ENCODE peak calls at places on chromosomes 7 and 10, in seven cellular contexts. H is effector memory CD8-positive, alpha-beta T cell; O is aorta; T is right cardiac atrium; Y is activated T-helper 17 cell treated with anti-CD3 and anti-CD28 coated beads, Interleukin-2, amount 50 U/mL, for 72 hours; W is stimulated activated naive B cell treated with anti-CD40 and anti-IgM and Interleukin-4, amounts not matched to agents 10 μg/mL and 1 μg/mL and 100 μg/mL, for 72 hours; K is activated CD8-positive, alpha-beta memory T cell treated with anti-CD3 and anti-CD28 coated beads, Interleukin-2, amount 10 ng/mL, durations not matched to agents 7 days and 5 days. B is an unnamed sample.

GRCh38 chr10:124423813-124424212 is 5.1 kb upstream of the OAT start:
- ATAC-seq in T (no peak), Y (no peak), O (no peak), H (no peak), W (no peak), K (no peak), B (no peak)

GRCh38 chr10:122689146-122689807 is 10.4 kb downstream of the C10orf120 start:
- ATAC-seq in H (no peak), W (no peak), O (no peak), K (no peak), T (peak; percentile 65), Y (no peak), B (no peak)

GRCh38 chr7:88442417-88442816 is 135.7 kb upstream of the STEAP4 start:
- ATAC-seq in T (no peak), Y (no peak), H (no peak), O (no peak), K (no peak), W (no peak), B (no peak)

GRCh38 chr7:36208997-36209813 is 56.2 kb downstream of the EEPD1 start:
- ATAC-seq in K (no peak), T (no peak), O (no peak), W (no peak), H (peak; percentile 78), Y (peak; percentile 78), B (no peak)

GRCh38 chr10:128178319-128178937 is 52.2 kb upstream of the MKI67 start:
- ATAC-seq in W (peak; percentile 84), H (peak; percentile 68), Y (peak; percentile 64), T (no peak), O (no peak), K (peak; percentile 67), B (no peak)

GRCh38 chr10:6218692-6219493 is 16.2 kb downstream of the PFKFB3 start:
- ATAC-seq in W (no peak), H (no peak), Y (no peak), K (no peak), O (no peak), T (no peak), B (no peak)

GRCh38 chr10:110548002-110548401 is 19.5 kb upstream of the SMC3 start:
- ATAC-seq in T (no peak), Y (no peak), W (no peak), H (no peak), K (no peak), O (no peak), B (no peak)

GRCh38 chr7:23470290-23471089 is at the start of gene IGF2BP3:
- ATAC-seq in W (no peak), Y (peak; percentile 33), K (no peak), T (no peak), H (no peak), O (no peak), B (no peak)

GRCh38 chr10:13567030-13567429 is 19.7 kb upstream of the PRPF18 start:
- ATAC-seq in K (no peak), Y (no peak), O (no peak), H (no peak), T (no peak), W (no peak), B (no peak)

GRCh38 chr10:68032113-68032512 is 43.0 kb downstream of the HERC4 start:
- ATAC-seq in Y (no peak), W (no peak), K (no peak), H (no peak), O (no peak), T (no peak), B (no peak)

GRCh38 chr7:75878312-75878768 is 494 bp upstream of the RHBDD2 start:
- ATAC-seq in K (peak; percentile 47), T (no peak), H (peak; percentile 33), W (peak; percentile 61), O (peak; percentile 20), Y (peak; percentile 75), B (peak; percentile 64)

GRCh38 chr7:101952355-101953247 is 135.2 kb downstream of the CUX1 start:
- ATAC-seq in T (peak; percentile 38), W (no peak), O (peak; percentile 72), Y (peak; percentile 43), K (no peak), H (no peak), B (no peak)

GRCh38 chr10:104309980-104310978 is 28.0 kb downstream of the ITPRIP start:
- ATAC-seq in H (no peak), O (peak; percentile 85), T (peak; percentile 90), K (no peak), W (no peak), Y (no peak), B (no peak)

GRCh38 chr10:60573342-60573741 is 183.7 kb upstream of the ANK3 start:
- ATAC-seq in K (peak; percentile 69), H (peak; percentile 69), W (peak; percentile 33), Y (peak; percentile 89), T (peak; percentile 72), O (peak; percentile 49), B (peak; percentile 77)

GRCh38 chr10:83516788-83517187 is 622.5 kb upstream of the GHITM start:
- ATAC-seq in T (no peak), K (no peak), W (no peak), H (no peak), O (no peak), Y (no peak), B (no peak)

GRCh38 chr10:124572751-124573150 is 111.1 kb downstream of the LHPP start:
- ATAC-seq in Y (no peak), T (no peak), O (no peak), W (no peak), K (no peak), H (no peak), B (no peak)

GRCh38 chr10:1267568-1267967 is 211.4 kb downstream of the WDR37 start:
- ATAC-seq in O (no peak), K (no peak), Y (no peak), W (no peak), H (no peak), T (no peak), B (no peak)

GRCh38 chr7:18201349-18201748 is 173.7 kb upstream of the PRPS1L1 start:
- ATAC-seq in O (peak; percentile 59), T (no peak), H (no peak), W (no peak), K (no peak), Y (no peak), B (no peak)

GRCh38 chr7:49775065-49775948 is 1.9 kb downstream of the VWC2 start:
- ATAC-seq in H (no peak), O (peak; percentile 34), K (no peak), T (peak; percentile 34), Y (no peak), W (peak; percentile 21), B (no peak)

GRCh38 chr7:54663603-54664234 is 95.3 kb downstream of the SEC61G start:
- ATAC-seq in K (no peak), W (peak; percentile 44), T (no peak), O (peak; percentile 5), H (no peak), Y (no peak), B (peak; percentile 36)

GRCh38 chr10:103890194-103890658 is 27.8 kb downstream of the STN1 start:
- ATAC-seq in H (no peak), Y (peak; percentile 75), O (no peak), W (no peak), T (peak; percentile 62), K (no peak), B (no peak)

GRCh38 chr7:78780560-78780959 is 672.9 kb downstream of the MAGI2 start:
- ATAC-seq in Y (no peak), H (no peak), W (no peak), T (no peak), O (no peak), K (no peak), B (no peak)

GRCh38 chr10:6918305-6918704 is 338.2 kb upstream of the PRKCQ start:
- ATAC-seq in K (peak; percentile 66), H (peak; percentile 57), T (no peak), O (peak; percentile 29), W (peak; percentile 40), Y (peak; percentile 70), B (no peak)

GRCh38 chr10:76036410-76036940 is 605.1 kb downstream of the LRMDA start:
- ATAC-seq in O (peak; percentile 90), K (peak; percentile 27), H (no peak), W (peak; percentile 71), Y (peak; percentile 53), T (peak; percentile 86), B (no peak)

GRCh38 chr7:151243045-151243349 is 5.5 kb downstream of the SMARCD3 start:
- ATAC-seq in Y (no peak), K (no peak), H (no peak), O (no peak), W (no peak), T (no peak), B (no peak)

GRCh38 chr7:17029150-17029549 is 147.4 kb upstream of the AGR3 start:
- ATAC-seq in K (peak; percentile 86), T (no peak), H (peak; percentile 99), Y (peak; percentile 80), O (no peak), W (no peak), B (peak; percentile 64)

GRCh38 chr7:12423995-12424745 is 20.5 kb upstream of the VWDE start:
- ATAC-seq in H (no peak), K (no peak), O (no peak), Y (no peak), T (no peak), W (no peak), B (no peak)

GRCh38 chr10:103833731-103834365 is 21.5 kb downstream of the SH3PXD2A start:
- ATAC-seq in Y (no peak), T (peak; percentile 67), H (no peak), K (no peak), W (no peak), O (peak; percentile 42), B (no peak)

GRCh38 chr10:6558759-6559429 is 21.2 kb downstream of the PRKCQ start:
- ATAC-seq in W (no peak), K (peak; percentile 48), T (no peak), Y (peak; percentile 76), O (no peak), H (peak; percentile 70), B (no peak)

GRCh38 chr10:31578181-31578852 is 259.3 kb downstream of the ZEB1 start:
- ATAC-seq in Y (peak; percentile 23), H (no peak), K (no peak), O (no peak), W (no peak), T (no peak), B (no peak)

GRCh38 chr7:118239014-118239413 is 14.5 kb downstream of the ANKRD7 start:
- ATAC-seq in H (no peak), K (no peak), Y (no peak), O (no peak), W (no peak), T (no peak), B (no peak)

GRCh38 chr7:25669954-25670841 is 441.9 kb upstream of the NPVF start:
- ATAC-seq in T (peak; percentile 75), O (peak; percentile 76), Y (no peak), H (no peak), W (no peak), K (no peak), B (no peak)

B was measured in stimulated activated memory B cell treated with anti-CD40 and anti-IgM and Interleukin-4, amounts not matched to agents 10 μg/mL and 1 μg/mL and 100 μg/mL, for 72 hours.